ENCODE peak calls at places on chromosome 9, in ten cellular contexts. S is M059J; V is NCI-H510A treated with DMSO at 0.1 percent for 48 hours; A is nephron progenitor cell; C is NCI-H1105; N is endodermal cell; F is NCI-H460; K is AG09319; G is globus pallidus; Q is effector CD4-positive, alpha-beta T cell. Z is an unnamed sample.

GRCh38 chr9:136545065-136545965 is 533 bp downstream of the NOTCH1 start:
- DNase-seq in A (peak), F (no peak), S (no peak), V (no peak), K (no peak), N (peak), Q (peak), G (no peak), C (no peak), Z (no peak)

GRCh38 chr9:1495282-1495681 is 445.1 kb downstream of the DMRT2 start:
- DNase-seq in V (peak), A (no peak), F (no peak), K (no peak), Q (no peak), S (no peak), G (no peak), N (no peak), C (no peak), Z (no peak)

GRCh38 chr9:389758-390157 is 175.1 kb downstream of the DOCK8 start:
- DNase-seq in S (no peak), G (no peak), N (no peak), Q (no peak), F (no peak), A (no peak), C (no peak), K (no peak), V (no peak), Z (no peak)

GRCh38 chr9:72476617-72477375 is 44.6 kb upstream of the TMC1 start:
- DNase-seq in Q (no peak), G (no peak), S (peak), F (no peak), V (peak), C (no peak), K (no peak), A (no peak), N (peak), Z (no peak)

GRCh38 chr9:111959960-111960359 is 63.3 kb downstream of the UGCG start:
- DNase-seq in S (no peak), N (no peak), G (no peak), C (no peak), Q (no peak), K (no peak), A (no peak), F (peak), V (no peak), Z (no peak)

GRCh38 chr9:110602281-110602680 is 22.7 kb upstream of the SVEP1 start:
- DNase-seq in F (no peak), A (no peak), G (no peak), Q (no peak), S (peak), C (no peak), N (peak), K (no peak), V (no peak), Z (no peak)

GRCh38 chr9:78663367-78663766 is 366.4 kb downstream of the PSAT1 start:
- DNase-seq in C (no peak), K (no peak), S (no peak), F (no peak), Q (no peak), G (no peak), V (no peak), N (no peak), A (no peak), Z (no peak)

GRCh38 chr9:93248373-93248772 is 64.4 kb downstream of the WNK2 start:
- DNase-seq in K (no peak), C (no peak), V (no peak), A (no peak), G (no peak), N (no peak), S (no peak), Q (no peak), F (no peak), Z (no peak)